ENCODE peak calls at places on chromosomes 13 and 19, in seven cellular contexts. N is heart right ventricle, C is pancreas, E is kidney epithelial cell, K is prostate gland, Z is GM12865, B is lower lobe of right lung. P is an unnamed sample.

GRCh38 chr19:15419413-15420025 is 731 bp upstream of the AKAP8L start:
- DNase-seq in N (no peak), C (no peak), E (no peak), K (no peak), Z (no peak), B (no peak), P (no peak)

GRCh38 chr19:37466798-37467607 is at the start of gene ZNF569:
- DNase-seq in N (peak), C (peak), E (peak), K (peak), Z (peak), B (peak), P (peak)

GRCh38 chr13:78826312-78826711 is 167.4 kb upstream of the OBI1 start:
- DNase-seq in N (no peak), C (no peak), E (no peak), K (no peak), Z (no peak), B (no peak), P (no peak)

GRCh38 chr13:82947121-82948077 is 934.9 kb downstream of the SLITRK1 start:
- DNase-seq in N (no peak), C (no peak), E (no peak), K (no peak), Z (no peak), B (no peak), P (no peak)

GRCh38 chr13:79528759-79529191 is 47.8 kb downstream of the NDFIP2 start:
- DNase-seq in N (no peak), C (no peak), E (no peak), K (no peak), Z (no peak), B (no peak), P (no peak)

GRCh38 chr13:61414686-61415664 is 674 bp downstream of the PCDH20 start:
- DNase-seq in N (no peak), C (peak), E (peak), K (peak), Z (no peak), B (peak), P (peak)

GRCh38 chr13:108044929-108045328 is 170.4 kb downstream of the LIG4 start:
- DNase-seq in N (no peak), C (no peak), E (no peak), K (no peak), Z (no peak), B (no peak), P (peak)

GRCh38 chr13:85985791-85986190 is 186.6 kb upstream of the SLITRK6 start:
- DNase-seq in N (no peak), C (no peak), E (no peak), K (no peak), Z (no peak), B (no peak), P (no peak)

GRCh38 chr13:55199132-55199531 is 1941.6 kb upstream of the PRR20A start:
- DNase-seq in N (no peak), C (no peak), E (no peak), K (no peak), Z (no peak), B (no peak), P (no peak)

GRCh38 chr13:111120422-111120821 is 5.3 kb downstream of the ARHGEF7 start:
- DNase-seq in N (no peak), C (no peak), E (no peak), K (no peak), Z (no peak), B (no peak), P (no peak)

GRCh38 chr13:19782049-19782726 is 557 bp downstream of the PSPC1 start:
- DNase-seq in N (peak), C (peak), E (no peak), K (peak), Z (peak), B (peak), P (peak)

GRCh38 chr13:85659493-85659892 is 139.7 kb downstream of the SLITRK6 start:
- DNase-seq in N (no peak), C (no peak), E (no peak), K (no peak), Z (no peak), B (no peak), P (no peak)

GRCh38 chr19:3374369-3375112 is 8.2 kb downstream of the NFIC start:
- DNase-seq in N (peak), C (peak), E (no peak), K (no peak), Z (peak), B (no peak), P (peak)

GRCh38 chr13:99993660-99994455 is 12.3 kb downstream of the ZIC2 start:
- DNase-seq in N (no peak), C (no peak), E (no peak), K (no peak), Z (no peak), B (no peak), P (peak)

GRCh38 chr13:49457221-49457620 is 13.1 kb downstream of the SETDB2 start:
- DNase-seq in N (no peak), C (no peak), E (no peak), K (no peak), Z (no peak), B (no peak), P (peak)

GRCh38 chr13:63208811-63209210 is 1793.2 kb upstream of the PCDH20 start:
- DNase-seq in N (no peak), C (no peak), E (no peak), K (no peak), Z (no peak), B (no peak), P (no peak)

GRCh38 chr19:18648971-18649310 is 12.1 kb downstream of the KLHL26 start:
- DNase-seq in N (no peak), C (no peak), E (no peak), K (no peak), Z (no peak), B (no peak), P (no peak)

GRCh38 chr13:100836696-100837095 is 162.1 kb upstream of the TMTC4 start:
- DNase-seq in N (no peak), C (no peak), E (no peak), K (no peak), Z (no peak), B (no peak), P (no peak)

GRCh38 chr13:32581177-32581786 is 5.0 kb upstream of the PDS5B start:
- DNase-seq in N (no peak), C (no peak), E (no peak), K (no peak), Z (peak), B (no peak), P (no peak)

GRCh38 chr19:6834433-6834832 is 52.9 kb upstream of the ADGRE1 start:
- DNase-seq in N (no peak), C (no peak), E (no peak), K (no peak), Z (no peak), B (no peak), P (no peak)

GRCh38 chr19:38658462-38659306 is 11.2 kb downstream of the ACTN4 start:
- DNase-seq in N (peak), C (peak), E (peak), K (peak), Z (no peak), B (no peak), P (no peak)

GRCh38 chr19:33248553-33248953 is 22.9 kb upstream of the SLC7A10 start:
- DNase-seq in N (no peak), C (no peak), E (no peak), K (no peak), Z (no peak), B (peak), P (no peak)

GRCh38 chr13:43884221-43884620 is 4.5 kb downstream of the LACC1 start:
- DNase-seq in N (no peak), C (no peak), E (no peak), K (no peak), Z (no peak), B (no peak), P (no peak)

GRCh38 chr13:36135876-36136275 is 4.7 kb upstream of the DCLK1 start:
- DNase-seq in N (no peak), C (no peak), E (no peak), K (no peak), Z (no peak), B (no peak), P (no peak)

GRCh38 chr13:60329221-60329983 is 67.6 kb upstream of the TDRD3 start:
- DNase-seq in N (no peak), C (peak), E (no peak), K (no peak), Z (peak), B (peak), P (no peak)

GRCh38 chr19:44718441-44719261 is 19.7 kb downstream of the CEACAM16 start:
- DNase-seq in N (peak), C (peak), E (no peak), K (no peak), Z (no peak), B (peak), P (peak)

GRCh38 chr19:48292798-48293197 is 22.9 kb downstream of the ZNF114 start:
- DNase-seq in N (no peak), C (no peak), E (no peak), K (no peak), Z (no peak), B (no peak), P (no peak)

GRCh38 chr13:77892491-77892890 is 26.1 kb downstream of the EDNRB start:
- DNase-seq in N (no peak), C (no peak), E (no peak), K (no peak), Z (no peak), B (no peak), P (no peak)

GRCh38 chr13:42354246-42355117 is 82.5 kb downstream of the AKAP11 start:
- DNase-seq in N (no peak), C (no peak), E (peak), K (no peak), Z (peak), B (no peak), P (no peak)

GRCh38 chr13:77384999-77385398 is 58.1 kb upstream of the MYCBP2 start:
- DNase-seq in N (no peak), C (no peak), E (no peak), K (no peak), Z (no peak), B (no peak), P (no peak)

DNA sequence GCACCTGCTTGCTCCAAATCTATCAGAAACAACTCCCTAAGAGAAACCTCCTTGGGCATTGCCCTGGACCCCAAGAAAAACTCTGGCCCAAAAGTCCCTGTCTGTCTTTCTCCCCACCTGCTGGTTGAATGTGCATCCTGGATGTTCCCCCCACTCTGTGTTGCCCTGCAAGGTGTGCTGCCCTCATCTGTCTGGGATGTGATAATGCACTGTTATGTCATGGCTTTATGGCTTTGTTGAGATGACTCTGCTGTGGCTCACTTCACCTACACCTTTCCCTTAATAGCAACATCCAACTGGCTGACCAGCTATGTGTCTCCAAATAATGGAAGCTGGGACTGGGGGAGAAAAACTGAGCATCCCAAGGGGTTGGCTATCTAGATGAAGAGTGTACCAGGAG is 2.6 kb downstream of the ZNF20 start:
- DNase-seq in N (no peak), C (no peak), E (no peak), K (no peak), Z (peak), B (no peak), P (no peak)
- TF ChIP-seq CTCF in N (peak), C (no peak), E (no peak), K (no peak), Z (no peak), B (peak), P (peak)

DNA sequence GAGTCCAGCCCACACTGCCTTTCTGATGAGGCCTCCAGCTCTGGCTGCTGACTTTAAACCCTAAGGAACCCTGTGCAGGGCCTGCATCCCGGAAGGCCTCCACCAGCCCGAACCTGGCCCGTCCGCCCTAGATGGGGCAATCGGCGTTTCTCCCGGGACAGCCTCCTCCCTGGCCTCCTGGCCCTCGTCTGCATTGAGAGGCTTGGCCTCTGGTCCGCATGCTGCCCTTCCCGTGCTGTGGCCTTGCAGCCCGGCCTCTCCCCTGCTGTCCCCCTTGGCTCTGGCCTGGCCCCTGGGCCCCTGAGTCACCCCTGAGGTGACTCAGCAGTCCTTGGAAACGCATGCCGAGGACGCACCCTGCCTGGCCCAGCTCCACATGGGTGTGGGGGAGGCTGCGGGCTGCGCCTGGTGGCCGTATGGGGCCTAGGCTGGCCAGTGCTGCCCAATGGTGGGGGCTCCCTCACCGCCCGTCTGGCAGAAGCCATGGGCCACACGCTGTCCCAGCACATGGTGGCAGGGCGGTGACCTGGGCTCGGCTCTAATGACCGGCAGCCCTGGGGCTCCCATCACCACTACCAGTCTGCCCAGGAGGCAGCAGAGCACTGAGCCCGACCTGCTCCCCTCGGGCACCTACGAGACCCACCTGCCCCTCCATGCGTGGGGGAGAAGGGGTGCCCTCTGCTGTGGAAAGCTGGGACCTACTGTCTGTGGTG is 25.7 kb downstream of the SH3GL1 start:
- DNase-seq in N (peak), C (peak), E (peak), K (no peak), Z (no peak), B (peak), P (peak)
- H3K4me3 ChIP-seq in N (peak), C (no peak), E (no peak), K (no peak), Z (peak), B (peak), P (no peak)

DNA sequence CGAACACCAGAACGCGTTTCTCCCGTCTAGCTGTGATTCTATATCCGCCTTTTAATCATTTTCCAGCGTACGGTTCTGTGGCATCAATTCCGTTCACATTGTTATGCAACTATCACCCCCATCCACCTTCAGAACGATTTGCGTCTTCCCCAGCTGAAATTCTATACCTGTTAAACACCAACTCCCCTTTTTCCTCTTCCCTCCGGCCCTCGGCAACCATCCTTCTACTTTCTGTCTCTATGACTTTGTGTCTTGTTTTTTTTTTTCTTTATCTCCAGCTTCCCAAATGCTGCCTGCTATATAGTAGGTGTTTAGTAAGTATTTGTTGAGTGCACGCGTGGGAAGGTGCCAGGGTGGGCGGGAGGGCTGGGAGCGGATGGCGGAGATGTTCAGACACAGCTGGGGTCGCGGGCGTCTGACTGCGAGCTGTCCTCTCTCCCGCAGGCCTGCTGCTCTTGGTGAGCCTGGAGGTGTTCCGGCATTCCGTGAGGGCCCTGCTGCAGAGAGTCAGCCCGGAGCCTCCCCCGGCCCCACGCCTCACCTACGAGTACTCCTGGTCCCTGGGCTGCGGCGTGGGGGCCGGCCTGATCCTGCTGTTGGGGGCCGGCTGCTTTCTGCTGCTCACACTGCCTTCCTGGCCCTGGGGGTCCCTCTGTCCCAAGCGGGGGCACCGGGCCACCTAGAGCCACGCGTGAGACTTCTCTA is 20.2 kb downstream of the CACNG6 start:
- DNase-seq in N (no peak), C (no peak), E (no peak), K (no peak), Z (no peak), B (no peak), P (peak)
- TF ChIP-seq CTCF in N (no peak), C (no peak), E (no peak), K (no peak), Z (no peak), B (no peak), P (no peak)

GRCh38 chr19:49667473-49667872 is 1.7 kb downstream of the BCL2L12 start:
- DNase-seq in N (no peak), C (no peak), E (no peak), K (no peak), Z (no peak), B (no peak), P (no peak)
- H3K4me3 ChIP-seq in N (no peak), C (no peak), E (no peak), K (no peak), Z (no peak), B (no peak), P (no peak)

GRCh38 chr19:50547385-50548190 is 20.6 kb downstream of the LRRC4B start:
- DNase-seq in N (no peak), C (no peak), E (no peak), K (no peak), Z (no peak), B (no peak), P (no peak)
- TF ChIP-seq CTCF in N (no peak), C (no peak), E (no peak), K (no peak), Z (no peak), B (no peak), P (no peak)

DNA sequence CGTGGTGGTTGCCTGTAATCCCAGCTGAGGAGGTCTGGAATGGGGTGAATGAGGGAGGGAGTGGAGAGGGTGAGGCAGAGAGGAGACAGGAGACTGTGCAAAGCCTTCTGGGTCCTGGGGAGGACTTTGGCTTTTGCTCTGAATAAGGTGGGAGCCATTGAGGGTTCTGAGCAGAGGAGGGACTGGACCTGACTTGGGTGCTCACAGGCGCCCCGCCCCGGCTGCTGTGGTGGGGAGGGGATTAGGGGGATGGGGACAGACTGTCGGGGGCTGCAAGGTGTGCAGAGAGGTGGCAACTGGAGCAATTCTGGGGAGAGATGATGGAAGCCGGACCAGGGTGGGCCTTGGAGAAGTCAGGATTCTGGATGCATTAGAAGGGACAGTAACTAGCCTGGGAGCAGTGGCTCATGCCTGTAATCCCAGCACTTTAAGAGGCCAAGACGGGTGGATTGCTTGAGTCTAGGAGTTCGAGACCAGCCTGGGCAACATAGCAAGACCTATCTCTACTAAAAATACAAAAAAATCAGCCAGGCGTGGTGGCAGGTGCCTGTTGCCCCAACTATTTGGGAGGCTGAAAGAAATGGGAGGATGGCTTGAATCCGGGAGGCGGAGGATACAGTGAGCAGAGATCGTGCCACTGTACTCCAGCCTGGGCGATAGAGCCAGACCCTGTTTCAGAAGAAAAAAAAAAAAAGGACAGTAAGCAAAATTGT is 16.1 kb upstream of the NANOS3 start:
- DNase-seq in N (no peak), C (no peak), E (no peak), K (no peak), Z (no peak), B (no peak), P (peak)
- H3K4me3 ChIP-seq in N (peak), C (no peak), E (no peak), K (no peak), Z (peak), B (peak), P (peak)